ENCODE peak calls at places on chromosome 2, in seven cellular contexts. B is HCT116, M is SK-N-SH, C is HepG2, U is K562, A is GM12878, Q is H1. X is an unnamed sample.

GRCh38 chr2:34997779-34998178 is 1357.8 kb upstream of the CRIM1 start:
- DNase-seq in C (no peak), Q (no peak), A (no peak), B (no peak), M (no peak), U (no peak), X (no peak)

GRCh38 chr2:85997016-85997970 is 108.4 kb downstream of the POLR1A start:
- DNase-seq in M (no peak), A (no peak), C (no peak), B (no peak), U (peak; percentile 36), Q (no peak), X (no peak)

GRCh38 chr2:205283721-205284270 is 398.5 kb upstream of the NRP2 start:
- DNase-seq in M (no peak), C (no peak), A (no peak), Q (no peak), B (no peak), U (no peak), X (no peak)

GRCh38 chr2:177001334-177001733 is 211.3 kb upstream of the HNRNPA3 start:
- DNase-seq in B (no peak), Q (no peak), M (no peak), A (no peak), U (no peak), C (no peak), X (no peak)

GRCh38 chr2:23106232-23106631 is 278.7 kb upstream of the KLHL29 start:
- DNase-seq in Q (no peak), B (no peak), A (no peak), C (no peak), M (no peak), U (no peak), X (no peak)

GRCh38 chr2:232655392-232655791 is 22.0 kb downstream of the EFHD1 start:
- DNase-seq in M (no peak), Q (no peak), U (no peak), A (no peak), B (no peak), C (no peak), X (no peak)

GRCh38 chr2:177902395-177903160 is 170.0 kb downstream of the PDE11A start:
- DNase-seq in A (no peak), M (peak; percentile 17), U (no peak), Q (no peak), B (no peak), C (no peak), X (no peak)

GRCh38 chr2:34734662-34735061 is 1135.6 kb upstream of the FAM98A start:
- DNase-seq in M (no peak), C (no peak), Q (peak; percentile 51), B (no peak), A (no peak), U (no peak), X (peak; percentile 54)

GRCh38 chr2:69059731-69060290 is 46.8 kb downstream of the ANTXR1 start:
- DNase-seq in C (no peak), B (no peak), Q (no peak), A (no peak), U (no peak), M (no peak), X (no peak)

GRCh38 chr2:239278941-239279365 is 121.9 kb downstream of the HDAC4 start:
- DNase-seq in M (no peak), B (peak; percentile 42), A (no peak), U (no peak), Q (no peak), C (no peak), X (no peak)

GRCh38 chr2:218438601-218439000 is 19.7 kb downstream of the VIL1 start:
- DNase-seq in C (no peak), Q (no peak), M (no peak), A (no peak), B (no peak), U (no peak), X (no peak)

GRCh38 chr2:20093263-20094141 is 42.1 kb upstream of the LAPTM4A start:
- DNase-seq in C (peak; percentile 95), Q (peak; percentile 34), A (no peak), U (peak; percentile 57), B (peak; percentile 48), M (peak; percentile 88), X (peak; percentile 72)

GRCh38 chr2:190916829-190917228 is 36.2 kb downstream of the GLS start:
- DNase-seq in Q (no peak), A (no peak), C (no peak), B (no peak), U (no peak), M (no peak), X (no peak)

GRCh38 chr2:39730685-39731302 is 48.3 kb downstream of the THUMPD2 start:
- DNase-seq in Q (no peak), M (no peak), B (peak; percentile 10), A (no peak), C (peak; percentile 60), U (peak; percentile 38), X (peak; percentile 23)

GRCh38 chr2:65344689-65345088 is 87.7 kb downstream of the SPRED2 start:
- DNase-seq in C (no peak), B (no peak), U (peak; percentile 58), A (no peak), Q (no peak), M (no peak), X (no peak)

GRCh38 chr2:219636144-219636915 is 8.9 kb downstream of the SLC4A3 start:
- DNase-seq in A (no peak), C (no peak), M (peak; percentile 18), Q (no peak), U (no peak), B (no peak), X (no peak)

GRCh38 chr2:130355578-130356431 is at the start of gene PTPN18:
- DNase-seq in A (no peak), Q (no peak), C (peak; percentile 87), B (peak; percentile 58), M (peak; percentile 97), U (peak; percentile 95), X (no peak)

DNA sequence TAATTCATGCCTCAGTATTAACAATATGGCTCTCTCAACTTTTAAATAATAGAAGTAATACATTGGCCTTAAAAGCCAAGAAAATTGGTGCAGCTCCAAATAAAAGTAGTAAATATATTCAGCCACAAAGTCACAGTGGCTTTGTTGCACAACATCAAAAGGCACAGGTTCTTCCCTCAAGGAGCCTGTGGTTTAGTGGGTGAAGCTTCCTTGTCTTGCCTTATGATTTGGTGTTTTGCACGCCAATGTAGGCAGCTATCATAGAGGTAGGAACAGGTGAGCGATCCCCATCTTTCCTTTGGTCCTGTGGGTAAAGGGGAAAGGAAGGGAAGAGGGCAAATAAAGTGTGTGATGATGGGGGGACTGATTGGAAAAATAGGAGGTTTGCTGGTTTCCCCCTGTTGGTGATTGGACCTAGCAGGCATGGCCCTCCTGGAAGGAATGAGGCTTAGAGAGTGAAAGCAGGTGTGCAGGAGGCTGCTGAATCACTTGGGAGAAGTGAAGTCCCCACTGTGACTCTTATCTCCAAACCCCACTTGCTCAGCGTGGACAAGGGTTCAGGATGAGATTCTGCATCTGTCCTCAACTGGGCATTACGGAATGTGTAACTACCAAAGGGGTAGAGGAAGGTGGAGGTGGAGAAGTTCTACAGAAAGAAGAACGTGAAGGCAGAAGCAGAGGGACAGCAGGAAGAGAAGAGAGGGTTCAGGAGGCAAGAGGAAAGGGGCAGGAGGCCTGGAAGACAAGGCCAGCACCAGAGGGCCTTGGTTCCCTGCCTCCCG is 20.1 kb upstream of the TNP1 start:
- DNase-seq in A (no peak), U (peak; percentile 42), C (no peak), Q (no peak), M (no peak), B (no peak), X (no peak)
- TF ChIP-seq YY1 in A (no peak), U (no peak), C (no peak), Q (no peak), M (no peak), B (no peak), X (no peak)

DNA sequence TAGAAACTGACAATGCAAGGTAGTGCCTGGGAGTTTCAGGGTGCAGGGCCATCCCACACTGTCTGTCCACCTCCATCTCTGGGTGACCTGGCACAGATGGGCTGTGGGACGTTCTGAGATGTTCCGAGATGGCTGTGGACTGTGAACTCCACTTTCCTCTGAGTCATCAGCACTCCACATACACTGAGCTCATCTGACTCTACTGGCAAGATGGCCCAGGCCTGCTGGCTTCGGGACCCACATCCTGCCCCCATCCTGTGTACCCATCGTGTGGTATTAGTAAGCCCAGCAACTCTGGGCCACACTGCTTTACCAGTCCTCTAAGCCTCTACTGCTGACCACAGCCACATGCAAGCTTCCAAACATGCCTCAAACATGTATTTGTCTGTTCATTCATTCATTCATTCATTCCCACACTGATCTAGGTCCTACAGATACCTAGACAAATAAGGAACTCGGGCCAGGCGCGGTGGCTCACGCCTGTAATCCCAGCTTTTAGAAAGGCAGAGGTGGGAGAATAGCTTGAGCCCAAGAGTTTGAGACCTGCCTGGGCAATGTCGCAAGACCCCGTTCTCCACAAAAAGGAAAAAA is 124.8 kb upstream of the CXCR4 start:
- DNase-seq in B (no peak), M (no peak), Q (no peak), C (no peak), A (no peak), U (no peak), X (no peak)
- H3K9ac ChIP-seq in B (no peak overlapping the region), M (no peak overlapping the region), Q (no peak overlapping the region), C (no peak overlapping the region), A (no peak overlapping the region), U (no peak overlapping the region), X (no peak overlapping the region)

GRCh38 chr2:110149330-110150220 is 34.0 kb upstream of the MALL start:
- DNase-seq in M (no peak), C (no peak), Q (no peak), U (no peak), A (no peak), B (peak; percentile 85), X (no peak)

GRCh38 chr2:110146945-110147332 is 31.3 kb upstream of the MALL start:
- DNase-seq in Q (no peak), M (no peak), B (no peak), C (no peak), U (no peak), A (no peak), X (no peak)

GRCh38 chr2:110140433-110140832 is 24.8 kb upstream of the MALL start:
- DNase-seq in M (no peak), Q (no peak), U (no peak), A (no peak), B (no peak), C (no peak), X (no peak)

GRCh38 chr2:110143982-110144381 is 28.4 kb upstream of the MALL start:
- DNase-seq in U (no peak), A (no peak), B (no peak), C (no peak), Q (no peak), M (no peak), X (no peak)

GRCh38 chr2:110146183-110146944 is 30.7 kb upstream of the MALL start:
- DNase-seq in Q (no peak), B (no peak), M (no peak), C (peak; percentile 96), A (no peak), U (no peak), X (no peak)
- TF ChIP-seq YY1 in Q (no peak), B (no peak), M (no peak), C (peak; percentile 32), A (no peak), U (no peak), X (no peak)

DNA sequence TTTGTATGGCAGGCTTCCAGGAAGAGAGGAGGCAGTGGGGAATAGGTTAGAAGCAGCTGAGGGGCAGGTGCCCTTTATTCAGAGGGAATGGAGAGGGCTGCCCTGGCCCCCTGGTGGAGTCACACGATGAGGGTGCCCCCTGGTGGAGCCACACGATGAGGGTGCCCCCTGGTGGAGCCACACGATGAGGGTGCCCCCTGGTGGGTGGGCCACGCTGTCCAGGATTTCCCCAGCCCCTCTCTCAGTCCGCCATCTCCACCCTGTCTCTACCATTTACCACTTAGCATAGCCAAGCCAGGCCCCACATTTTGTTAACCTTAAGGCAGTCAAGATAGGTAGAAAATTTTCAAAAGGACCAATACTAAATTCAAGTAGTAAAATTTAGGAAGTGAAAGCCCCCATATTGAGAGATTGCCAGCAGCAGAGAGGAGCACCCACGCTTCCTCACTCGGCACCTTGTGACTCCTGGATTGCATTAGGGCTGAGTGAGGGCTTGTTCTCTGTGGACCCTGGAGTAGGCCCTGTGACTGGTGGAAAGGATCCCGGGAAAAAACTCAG is 10.4 kb upstream of the FAM228A start:
- DNase-seq in C (peak; percentile 41), A (peak; percentile 21), M (peak; percentile 67), U (peak; percentile 78), B (peak; percentile 22), Q (peak; percentile 29), X (no peak)
- H3K9ac ChIP-seq in C (no peak overlapping the region), A (no peak overlapping the region), M (no peak overlapping the region), U (no peak overlapping the region), B (no peak overlapping the region), Q (no peak overlapping the region), X (no peak overlapping the region)

X was measured in NT2/D1.